ENCODE peak calls at places on chromosomes 2 and 18, in seven cellular contexts. T is foreskin fibroblast, Q is H4, J is T follicular helper cell, X is fibroblast of mammary gland, S is lower leg skin, G is endothelial cell. H is an unnamed sample.

GRCh38 chr2:67701011-67701410 is 303.9 kb downstream of the ETAA1 start:
- DNase-seq in T (no peak), Q (no peak), J (no peak), X (peak; percentile 41), S (no peak), G (no peak), H (no peak)

GRCh38 chr2:27762951-27763906 is 8.3 kb upstream of the MRPL33 start:
- DNase-seq in T (peak; percentile 21), Q (no peak), J (no peak), X (no peak), S (no peak), G (no peak), H (no peak)

GRCh38 chr2:105739408-105739807 is 5.3 kb upstream of the NCK2 start:
- DNase-seq in T (no peak), Q (no peak), J (no peak), X (no peak), S (no peak), G (no peak), H (no peak)

GRCh38 chr2:147037048-147037447 is 807.8 kb upstream of the ACVR2A start:
- DNase-seq in T (no peak), Q (no peak), J (no peak), X (no peak), S (no peak), G (no peak), H (no peak)

GRCh38 chr2:237581751-237582746 is 8.5 kb downstream of the RAB17 start:
- DNase-seq in T (peak; percentile 84), Q (peak; percentile 58), J (peak; percentile 11), X (peak; percentile 73), S (peak; percentile 70), G (peak; percentile 36), H (no peak)

GRCh38 chr2:30732876-30733275 is 74.4 kb downstream of the CAPN13 start:
- DNase-seq in T (no peak), Q (no peak), J (no peak), X (no peak), S (no peak), G (no peak), H (no peak)

GRCh38 chr2:14137643-14138042 is 494.9 kb upstream of the LRATD1 start:
- DNase-seq in T (no peak), Q (no peak), J (no peak), X (no peak), S (no peak), G (no peak), H (no peak)

GRCh38 chr2:184598313-184599053 is at the start of gene ZNF804A:
- DNase-seq in T (peak; percentile 72), Q (peak; percentile 71), J (no peak), X (peak; percentile 37), S (peak; percentile 21), G (peak; percentile 45), H (no peak)

GRCh38 chr2:233358335-233358734 is 4.0 kb downstream of the DGKD start:
- DNase-seq in T (no peak), Q (no peak), J (no peak), X (no peak), S (no peak), G (no peak), H (no peak)

GRCh38 chr2:135685361-135685760 is 56.3 kb upstream of the UBXN4 start:
- DNase-seq in T (peak; percentile 72), Q (no peak), J (no peak), X (peak; percentile 63), S (no peak), G (no peak), H (no peak)

GRCh38 chr2:97910403-97911209 is 85.1 kb downstream of the TMEM131 start:
- DNase-seq in T (no peak), Q (no peak), J (no peak), X (no peak), S (no peak), G (no peak), H (no peak)

GRCh38 chr18:24014986-24015896 is 687 bp downstream of the TTC39C start:
- DNase-seq in T (peak; percentile 93), Q (peak; percentile 31), J (no peak), X (peak; percentile 81), S (peak; percentile 41), G (peak; percentile 42), H (peak; percentile 84)

GRCh38 chr2:65299246-65299645 is 71.6 kb downstream of the ACTR2 start:
- DNase-seq in T (peak; percentile 63), Q (no peak), J (no peak), X (peak; percentile 84), S (no peak), G (no peak), H (no peak)

GRCh38 chr18:79460445-79461300 is 64.9 kb downstream of the NFATC1 start:
- DNase-seq in T (no peak), Q (no peak), J (no peak), X (no peak), S (no peak), G (no peak), H (no peak)

GRCh38 chr2:200634231-200634964 is 48.6 kb downstream of the AOX1 start:
- DNase-seq in T (no peak), Q (no peak), J (no peak), X (no peak), S (no peak), G (no peak), H (no peak)

GRCh38 chr2:85704800-85705679 is 10.9 kb downstream of the GNLY start:
- DNase-seq in T (no peak), Q (no peak), J (no peak), X (no peak), S (no peak), G (no peak), H (no peak)

GRCh38 chr2:96565111-96565510 is 28.6 kb downstream of the ARID5A start:
- DNase-seq in T (no peak), Q (no peak), J (no peak), X (no peak), S (no peak), G (no peak), H (no peak)

GRCh38 chr2:75641587-75641986 is 5.0 kb upstream of the MRPL19 start:
- DNase-seq in T (no peak), Q (no peak), J (no peak), X (no peak), S (no peak), G (no peak), H (no peak)

GRCh38 chr2:55430536-55430935 is 10.9 kb upstream of the CCDC88A start:
- DNase-seq in T (peak; percentile 53), Q (no peak), J (no peak), X (peak; percentile 35), S (no peak), G (no peak), H (no peak)

GRCh38 chr18:75915941-75916640 is 488.6 kb upstream of the SMIM21 start:
- DNase-seq in T (peak; percentile 9), Q (no peak), J (no peak), X (no peak), S (no peak), G (peak; percentile 65), H (no peak)

GRCh38 chr2:223758131-223758840 is 79.1 kb downstream of the AP1S3 start:
- DNase-seq in T (no peak), Q (no peak), J (no peak), X (no peak), S (no peak), G (no peak), H (no peak)

GRCh38 chr2:48315847-48316194 is 214.1 kb upstream of the STON1 start:
- DNase-seq in T (peak; percentile 27), Q (peak; percentile 12), J (no peak), X (peak; percentile 10), S (no peak), G (peak; percentile 14), H (no peak)

GRCh38 chr2:151947524-151948165 is 119.4 kb upstream of the ARL5A start:
- DNase-seq in T (peak; percentile 9), Q (no peak), J (no peak), X (peak; percentile 53), S (peak; percentile 60), G (no peak), H (no peak)

GRCh38 chr18:36718705-36719328 is 110.0 kb downstream of the TPGS2 start:
- DNase-seq in T (no peak), Q (no peak), J (no peak), X (no peak), S (no peak), G (no peak), H (no peak)

GRCh38 chr2:46122318-46122970 is 174.8 kb upstream of the EPAS1 start:
- DNase-seq in T (peak; percentile 30), Q (no peak), J (no peak), X (peak; percentile 42), S (no peak), G (no peak), H (no peak)

GRCh38 chr2:121886059-121886458 is 130.6 kb downstream of the TSN start:
- DNase-seq in T (no peak), Q (no peak), J (no peak), X (no peak), S (no peak), G (no peak), H (no peak)